ENCODE peak calls at places on chromosomes 6 and 20, in four cellular contexts. P, K, Z and S are unnamed samples.

GRCh38 chr6:144935181-144935580 is 650.0 kb downstream of the UTRN start:
- DNase-seq in P (no peak), K (no peak), Z (no peak), S (no peak)

GRCh38 chr20:46914789-46915359 is 20.2 kb downstream of the EYA2 start:
- DNase-seq in P (no peak), K (peak; percentile 72), Z (peak; percentile 77), S (no peak)

GRCh38 chr20:41230136-41230535 is 87.4 kb downstream of the ZHX3 start:
- DNase-seq in P (no peak), K (no peak), Z (peak; percentile 73), S (no peak)

GRCh38 chr20:7772376-7772775 is 167.9 kb downstream of the HAO1 start:
- DNase-seq in P (peak; percentile 56), K (no peak), Z (no peak), S (no peak)

GRCh38 chr20:278607-279571 is 11.7 kb downstream of the C20orf96 start:
- DNase-seq in P (peak; percentile 52), K (no peak), Z (peak; percentile 81), S (no peak)

GRCh38 chr20:31746068-31746878 is 7.2 kb downstream of the TPX2 start:
- DNase-seq in P (no peak), K (no peak), Z (no peak), S (no peak)

GRCh38 chr6:100176321-100176950 is 182.4 kb upstream of the MCHR2 start:
- DNase-seq in P (peak; percentile 77), K (no peak), Z (peak; percentile 55), S (no peak)

GRCh38 chr20:23508896-23509579 is 18.1 kb downstream of the CST8 start:
- DNase-seq in P (no peak), K (no peak), Z (no peak), S (no peak)

GRCh38 chr6:87203448-87204023 is 48.2 kb downstream of the ZNF292 start:
- DNase-seq in P (no peak), K (no peak), Z (no peak), S (no peak)

GRCh38 chr6:37731888-37732287 is 34.2 kb upstream of the MDGA1 start:
- DNase-seq in P (no peak), K (no peak), Z (no peak), S (no peak)

DNA sequence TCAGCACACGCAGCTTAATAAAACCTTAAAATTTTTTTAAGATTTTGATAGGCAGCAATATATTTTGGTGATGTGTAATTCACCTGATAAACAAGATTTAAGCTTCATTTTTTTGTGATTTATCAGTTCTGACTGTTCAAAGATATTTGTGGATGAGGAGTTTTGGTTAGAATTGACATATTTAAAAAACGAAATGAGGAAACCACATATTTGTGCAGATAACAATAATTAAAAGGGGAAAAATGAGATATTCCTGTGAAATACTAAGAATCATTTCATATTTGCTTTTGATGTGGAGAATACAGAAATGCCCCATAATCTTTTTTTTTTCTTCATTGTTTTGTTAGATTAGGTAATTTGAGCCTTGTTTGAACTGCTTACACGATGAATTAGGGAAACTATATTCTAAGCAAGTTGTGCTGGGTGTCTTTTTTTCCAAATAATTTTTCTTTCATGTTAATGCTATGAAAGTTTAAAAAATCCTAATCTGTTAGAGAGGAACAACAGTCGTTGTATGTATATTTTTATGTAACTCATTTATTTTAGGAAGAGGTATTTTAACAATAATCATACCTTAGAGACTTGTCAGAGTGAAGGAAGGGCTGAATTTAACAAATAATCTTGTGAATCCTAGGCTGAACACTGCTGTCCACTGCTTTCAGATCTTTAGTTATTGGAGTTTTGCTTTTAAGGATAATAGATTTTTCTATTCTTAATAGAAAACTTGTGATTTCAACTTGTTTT is 4.0 kb downstream of the ARID1B start:
- DNase-seq in P (no peak), K (no peak), Z (no peak), S (no peak)
- H3K4me3 ChIP-seq in P (peak overlapping the region; percentile 79), K (peak overlapping the region; percentile 17), Z (peak overlapping the region; percentile 100), S (peak overlapping the region; percentile 87)

GRCh38 chr6:39546731-39547130 is 178.5 kb downstream of the KIF6 start:
- DNase-seq in P (peak; percentile 26), K (no peak), Z (no peak), S (no peak)
- H3K27me3 ChIP-seq in P (no peaks in the 10 kb centered on the region), K (no peaks in the 10 kb centered on the region), Z (no peaks in the 10 kb centered on the region), S (no peaks in the 10 kb centered on the region)

GRCh38 chr6:117605169-117605826 is 3.0 kb upstream of the GOPC start:
- DNase-seq in P (peak; percentile 86), K (no peak), Z (no peak), S (peak; percentile 4)
- H3K4me1 ChIP-seq in P (no peaks in the 10 kb centered on the region), K (peaks cover 21% of the 10 kb centered on the region), Z (no peaks in the 10 kb centered on the region), S (peaks cover 13% of the 10 kb centered on the region)

GRCh38 chr6:75850026-75850385 is 101.0 kb downstream of the MYO6 start:
- DNase-seq in P (no peak), K (no peak), Z (peak; percentile 36), S (no peak)

GRCh38 chr6:75843401-75843800 is 94.4 kb downstream of the MYO6 start:
- DNase-seq in P (no peak), K (no peak), Z (no peak), S (no peak)

GRCh38 chr6:75849329-75850025 is 100.4 kb downstream of the MYO6 start:
- DNase-seq in P (no peak), K (no peak), Z (no peak), S (no peak)

GRCh38 chr6:75852721-75853120 is 103.7 kb downstream of the MYO6 start:
- DNase-seq in P (peak; percentile 62), K (no peak), Z (no peak), S (no peak)

DNA sequence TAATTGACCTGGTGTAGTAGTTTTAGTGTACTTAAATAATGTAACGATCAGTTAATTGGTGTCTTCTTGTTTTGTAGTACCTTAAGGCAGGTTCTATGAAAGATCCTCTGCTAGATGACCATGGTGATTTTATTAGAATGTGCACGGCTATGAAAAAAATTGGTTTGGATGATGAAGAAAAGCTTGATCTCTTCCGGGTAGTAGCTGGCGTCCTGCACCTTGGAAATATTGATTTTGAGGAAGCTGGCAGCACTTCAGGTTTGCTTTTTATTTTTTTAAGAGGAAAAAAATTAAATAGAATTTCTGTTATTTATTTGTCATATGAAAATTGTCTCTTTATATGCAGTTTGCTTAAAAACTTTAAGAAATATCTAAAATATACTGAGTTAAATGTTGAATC is 99.2 kb downstream of the MYO6 start:
- DNase-seq in P (no peak), K (no peak), Z (no peak), S (no peak)
- H3K4me3 ChIP-seq in P (no peak overlapping the region), K (no peak overlapping the region), Z (no peak overlapping the region), S (no peak overlapping the region)

GRCh38 chr20:62603907-62604785 is 38.2 kb upstream of the SLCO4A1 start:
- DNase-seq in P (no peak), K (no peak), Z (peak; percentile 37), S (no peak)
- H3K27me3 ChIP-seq in P (no peaks in the 10 kb centered on the region), K (no peaks in the 10 kb centered on the region), Z (no peaks in the 10 kb centered on the region), S (no peaks in the 10 kb centered on the region)